ENCODE peak calls at places on chromosomes 16 and 17, in five cellular contexts. Q is activated CD4-positive, alpha-beta T cell treated with anti-CD3 and anti-CD28 coated beads for 24 hours; N is upper lobe of right lung; I is heart right ventricle; P is NCI-H2081. O is an unnamed sample.

GRCh38 chr17:79461041-79461440 is 149.8 kb downstream of the RBFOX3 start:
- DNase-seq in I (no peak), P (no peak), Q (no peak), N (no peak), O (no peak)

GRCh38 chr17:34580685-34581445 is 1.5 kb downstream of the TMEM132E start:
- DNase-seq in P (no peak), Q (no peak), I (no peak), N (peak), O (no peak)

GRCh38 chr17:14470417-14470816 is 169.5 kb downstream of the HS3ST3B1 start:
- DNase-seq in Q (no peak), N (no peak), P (no peak), I (no peak), O (peak)

GRCh38 chr16:66020642-66021041 is 345.8 kb upstream of the CDH5 start:
- DNase-seq in N (no peak), I (no peak), P (no peak), Q (no peak), O (no peak)

GRCh38 chr17:77513045-77513444 is 372.3 kb downstream of the SEC14L1 start:
- DNase-seq in N (no peak), P (no peak), I (no peak), Q (no peak), O (no peak)

GRCh38 chr17:59521465-59522126 is 43.8 kb upstream of the DHX40 start:
- DNase-seq in N (no peak), P (peak), Q (peak), I (peak), O (peak)

GRCh38 chr17:36066365-36066945 is 2.4 kb downstream of the CCL18 start:
- DNase-seq in N (no peak), I (no peak), P (no peak), Q (no peak), O (no peak)

GRCh38 chr16:9160551-9160911 is 69.1 kb downstream of the HAPSTR1 start:
- DNase-seq in Q (no peak), N (no peak), P (no peak), I (no peak), O (no peak)

GRCh38 chr17:2090210-2090641 is 35.3 kb downstream of the HIC1 start:
- DNase-seq in I (no peak), P (no peak), Q (no peak), N (no peak), O (no peak)

GRCh38 chr17:30336369-30337171 is 2.7 kb upstream of the TMIGD1 start:
- DNase-seq in P (peak), N (no peak), I (peak), Q (peak), O (peak)

GRCh38 chr17:14688134-14688533 is 387.3 kb downstream of the HS3ST3B1 start:
- DNase-seq in N (no peak), P (no peak), I (no peak), Q (no peak), O (peak)

GRCh38 chr17:9266769-9267168 is 245.5 kb downstream of the NTN1 start:
- DNase-seq in Q (no peak), I (no peak), N (no peak), P (no peak), O (no peak)

GRCh38 chr16:70767377-70768204 is 33.4 kb downstream of the VAC14 start:
- DNase-seq in P (no peak), Q (no peak), N (no peak), I (no peak), O (no peak)

GRCh38 chr17:63838586-63839184 is 3.8 kb downstream of the SMARCD2 start:
- DNase-seq in N (peak), I (peak), P (peak), Q (no peak), O (no peak)

GRCh38 chr16:66135376-66135775 is 231.1 kb upstream of the CDH5 start:
- DNase-seq in Q (no peak), N (no peak), I (peak), P (no peak), O (no peak)

GRCh38 chr16:55386534-55387296 is 62.7 kb downstream of the IRX6 start:
- DNase-seq in N (no peak), I (no peak), P (no peak), Q (no peak), O (no peak)

GRCh38 chr16:64391009-64391663 is 730.7 kb downstream of the CDH11 start:
- DNase-seq in P (no peak), N (no peak), Q (no peak), I (no peak), O (no peak)

GRCh38 chr17:10683853-10684252 is 13.5 kb downstream of the SCO1 start:
- DNase-seq in I (no peak), P (no peak), Q (no peak), N (no peak), O (no peak)

GRCh38 chr17:1486802-1487695 is 5.4 kb downstream of the MYO1C start:
- DNase-seq in Q (peak), I (peak), P (no peak), N (peak), O (no peak)

GRCh38 chr17:3986939-3987335 is 22.7 kb upstream of the ATP2A3 start:
- DNase-seq in I (no peak), Q (no peak), N (peak), P (no peak), O (no peak)

GRCh38 chr16:48013476-48013875 is 142.3 kb downstream of the ABCC12 start:
- DNase-seq in I (peak), P (no peak), Q (no peak), N (no peak), O (no peak)

GRCh38 chr17:258906-259305 is 77.5 kb upstream of the DOC2B start:
- DNase-seq in P (no peak), N (no peak), Q (no peak), I (no peak), O (no peak)

GRCh38 chr16:75256871-75257343 is 5.5 kb upstream of the BCAR1 start:
- DNase-seq in P (no peak), Q (no peak), N (no peak), I (peak), O (no peak)

GRCh38 chr17:69358688-69359596 is 32.0 kb upstream of the ABCA5 start:
- DNase-seq in N (no peak), P (no peak), I (no peak), Q (no peak), O (peak)

GRCh38 chr17:52515927-52516326 is 357.4 kb upstream of the CA10 start:
- DNase-seq in N (no peak), I (no peak), Q (no peak), P (no peak), O (no peak)

GRCh38 chr17:76420356-76421053 is 32.4 kb downstream of the UBE2O start:
- DNase-seq in I (no peak), N (no peak), Q (no peak), P (no peak), O (no peak)

O was measured in Jurkat, Clone E6-1.